ENCODE peak calls at places on chromosomes 11 and 22, in four cellular contexts. I, J, B and Y are unnamed samples.

GRCh38 chr11:3200388-3201111 is 18.1 kb downstream of the MRGPRG start:
- DNase-seq in I (no peak), J (no peak), B (no peak), Y (no peak)

GRCh38 chr22:42716649-42717127 is 4.0 kb downstream of the A4GALT start:
- DNase-seq in I (no peak), J (no peak), B (peak; percentile 85), Y (no peak)

GRCh38 chr22:25929479-25929878 is 187.5 kb downstream of the MYO18B start:
- DNase-seq in I (no peak), J (no peak), B (no peak), Y (no peak)

GRCh38 chr11:110069158-110069737 is 23.9 kb upstream of the ZC3H12C start:
- DNase-seq in I (peak; percentile 65), J (no peak), B (no peak), Y (peak; percentile 83)

GRCh38 chr11:110356769-110357671 is 60.6 kb upstream of the RDX start:
- DNase-seq in I (no peak), J (no peak), B (no peak), Y (peak; percentile 36)

GRCh38 chr11:1765871-1766718 is 2.4 kb upstream of the CTSD start:
- DNase-seq in I (no peak), J (no peak), B (peak; percentile 76), Y (no peak)

GRCh38 chr11:130979386-130979972 is 63.2 kb upstream of the SNX19 start:
- DNase-seq in I (no peak), J (no peak), B (no peak), Y (no peak)

GRCh38 chr22:47854226-47854625 is 1091.8 kb downstream of the TBC1D22A start:
- DNase-seq in I (no peak), J (no peak), B (no peak), Y (no peak)

GRCh38 chr11:11253995-11254394 is 99.1 kb downstream of the CSNK2A3 start:
- DNase-seq in I (no peak), J (no peak), B (no peak), Y (no peak)

GRCh38 chr11:134893810-134894685 is 482.0 kb upstream of the B3GAT1 start:
- DNase-seq in I (no peak), J (no peak), B (no peak), Y (no peak)

GRCh38 chr22:28231423-28231822 is 312.4 kb upstream of the PITPNB start:
- DNase-seq in I (no peak), J (no peak), B (no peak), Y (no peak)

GRCh38 chr22:41684194-41684593 is 4.5 kb downstream of the SNU13 start:
- DNase-seq in I (no peak), J (no peak), B (no peak), Y (no peak)

GRCh38 chr11:45144126-45145082 is 2.0 kb upstream of the PRDM11 start:
- DNase-seq in I (no peak), J (no peak), B (no peak), Y (no peak)

DNA sequence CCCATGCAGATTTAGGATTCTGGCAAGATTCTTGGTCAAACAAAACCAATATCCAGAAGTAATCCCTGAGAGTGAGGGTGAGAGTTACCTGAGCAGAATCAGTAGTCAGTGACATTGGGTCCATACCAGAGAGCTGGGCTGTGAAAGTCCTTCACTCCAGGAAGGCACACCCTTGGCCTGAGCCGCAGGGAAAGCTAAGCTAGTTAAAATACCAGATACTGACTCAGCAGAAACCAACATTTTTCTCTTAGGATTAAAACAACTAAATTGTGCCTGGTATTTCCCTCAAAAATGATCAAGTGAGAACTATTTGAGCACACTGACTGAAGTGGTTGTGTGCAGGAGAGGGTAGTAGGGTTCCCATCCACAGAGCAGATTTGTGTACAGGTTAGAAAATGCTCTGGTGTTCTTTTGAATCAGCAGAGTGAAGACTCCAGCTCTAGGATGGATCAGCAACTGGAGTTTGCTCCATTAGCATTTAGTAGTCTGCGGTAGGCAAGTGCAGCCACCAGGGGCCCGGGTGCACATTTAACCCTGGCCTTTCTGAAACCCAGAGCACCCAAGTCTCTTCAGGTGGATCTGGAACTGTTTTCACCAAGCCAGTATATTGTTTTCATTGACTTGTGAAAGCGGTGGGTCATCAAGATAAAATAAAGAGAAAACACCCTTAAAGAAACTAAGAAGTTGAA is 100.7 kb upstream of the CLPB start:
- DNase-seq in I (no peak), J (no peak), B (no peak), Y (no peak)
- H3K27ac ChIP-seq in I (no peak overlapping the region), J (no peak overlapping the region), B (peak overlapping the region; percentile 48), Y (no peak overlapping the region)

DNA sequence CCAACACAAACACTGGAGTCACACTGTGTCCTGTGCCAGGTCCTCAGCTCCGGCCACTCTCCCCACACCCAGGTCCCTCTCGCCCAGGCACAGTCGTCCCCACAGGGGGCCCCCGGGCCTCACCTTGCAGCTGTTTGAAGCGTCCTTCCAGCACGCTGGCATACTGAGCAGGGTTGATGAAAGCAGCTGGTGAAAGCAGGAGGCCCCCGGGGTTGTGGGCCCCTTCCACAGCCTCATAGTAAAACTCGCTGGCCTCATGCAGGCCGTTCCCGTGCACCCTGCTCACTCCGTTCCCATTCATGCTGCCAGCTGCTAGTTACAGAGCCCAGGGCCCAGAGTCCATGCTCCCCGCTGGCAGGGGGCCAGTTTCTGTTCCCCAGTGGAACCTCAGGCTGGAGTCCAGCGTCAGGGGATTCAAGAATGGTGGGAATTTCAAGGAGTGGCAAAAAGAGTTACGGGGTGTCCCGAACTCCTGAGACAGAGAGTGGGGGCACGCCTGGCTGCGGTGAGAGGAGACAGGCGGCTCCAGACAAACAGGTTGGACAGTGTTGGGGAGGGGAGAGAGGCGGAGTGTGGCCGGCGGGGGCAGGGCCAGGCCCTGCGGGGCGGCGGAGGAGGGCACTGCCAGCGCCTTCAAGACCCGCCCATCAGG is 10.6 kb downstream of the SPTBN2 start:
- DNase-seq in I (no peak), J (no peak), B (no peak), Y (no peak)
- TF ChIP-seq CTCF in I (no peak), J (no peak), B (peak; percentile 27), Y (peak; percentile 37)

GRCh38 chr11:133107753-133108152 is 424.5 kb downstream of the OPCML start:
- DNase-seq in I (no peak), J (no peak), B (no peak), Y (no peak)
- H3K27ac ChIP-seq in I (no peak overlapping the region), J (no peak overlapping the region), B (no peak overlapping the region), Y (no peak overlapping the region)

DNA sequence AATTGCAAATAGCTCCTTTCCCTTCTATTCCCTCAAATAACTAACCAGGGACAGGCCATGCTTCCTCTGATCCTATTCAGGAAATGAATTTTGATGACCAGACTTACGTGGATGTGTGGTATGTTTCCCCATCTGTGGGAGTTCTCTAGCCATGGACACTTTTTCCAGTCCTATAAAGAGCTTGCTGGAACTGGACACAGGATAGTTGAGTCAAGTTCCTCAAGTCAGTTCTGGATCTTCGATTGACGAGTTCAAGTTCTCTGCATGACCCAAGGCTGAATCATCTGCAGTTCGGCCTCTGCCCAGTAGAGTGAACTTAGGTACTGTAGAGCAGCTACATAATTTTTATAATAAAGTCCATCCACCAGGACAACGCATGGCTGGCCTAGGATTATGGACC is 52.7 kb upstream of the CCND1 start:
- DNase-seq in I (no peak), J (peak; percentile 24), B (no peak), Y (peak; percentile 78)
- TF ChIP-seq CTCF in I (no peak), J (peak; percentile 54), B (no peak), Y (peak; percentile 35)

GRCh38 chr22:36465232-36466021 is 16.0 kb downstream of the TXN2 start:
- DNase-seq in I (peak; percentile 84), J (peak; percentile 85), B (peak; percentile 79), Y (peak; percentile 97)
- H3K27ac ChIP-seq in I (peak overlapping the region; percentile 94), J (peak overlapping the region; percentile 88), B (peak overlapping the region; percentile 97), Y (peak overlapping the region; percentile 15)